ENCODE peak calls at places on chromosomes 5 and 9, in six cellular contexts. L is iPS-NIHi11, M is ELR, Q is lung microvascular endothelial cell, U is NCI-H1092, B is AG08395. I is an unnamed sample.

GRCh38 chr5:68683632-68684035 is 410.2 kb upstream of the SLC30A5 start:
- DNase-seq in Q (peak), L (peak), B (peak), U (no peak), M (peak), I (no peak)

GRCh38 chr5:130616161-130616560 is 548.9 kb downstream of the HINT1 start:
- DNase-seq in L (no peak), B (no peak), U (no peak), M (no peak), Q (no peak), I (no peak)

GRCh38 chr9:120393386-120394057 is 186.4 kb downstream of the CDK5RAP2 start:
- DNase-seq in B (peak), Q (peak), L (no peak), M (peak), U (no peak), I (no peak)

GRCh38 chr5:50807661-50808060 is 141.2 kb downstream of the PARP8 start:
- DNase-seq in B (no peak), M (no peak), L (no peak), Q (no peak), U (no peak), I (no peak)

GRCh38 chr9:93190656-93191353 is 6.9 kb downstream of the WNK2 start:
- DNase-seq in U (no peak), Q (no peak), L (no peak), M (no peak), B (no peak), I (no peak)

GRCh38 chr5:82419559-82420332 is 141.6 kb upstream of the RPS23 start:
- DNase-seq in L (no peak), M (no peak), U (no peak), Q (no peak), B (no peak), I (no peak)

GRCh38 chr5:74579215-74579614 is 61.3 kb downstream of the ENC1 start:
- DNase-seq in L (no peak), M (no peak), U (no peak), B (no peak), Q (no peak), I (no peak)

GRCh38 chr5:160262151-160262550 is 32.8 kb downstream of the FABP6 start:
- DNase-seq in U (no peak), Q (no peak), L (peak), B (no peak), M (no peak), I (peak)

GRCh38 chr9:110343537-110343936 is 5.9 kb upstream of the TXNDC8 start:
- DNase-seq in L (no peak), U (no peak), Q (no peak), B (no peak), M (no peak), I (no peak)

GRCh38 chr5:136457390-136458094 is 92.2 kb upstream of the TRPC7 start:
- DNase-seq in Q (no peak), M (no peak), L (no peak), U (peak), B (no peak), I (no peak)

GRCh38 chr5:175658299-175659145 is 651 bp downstream of the HRH2 start:
- DNase-seq in B (no peak), Q (no peak), L (peak), M (no peak), U (no peak), I (peak)

GRCh38 chr9:132077881-132078280 is 1.8 kb downstream of the MED27 start:
- DNase-seq in B (peak), M (no peak), L (no peak), Q (no peak), U (no peak), I (no peak)

GRCh38 chr5:1515921-1516571 is 7.7 kb downstream of the LPCAT1 start:
- DNase-seq in M (peak), Q (no peak), B (no peak), L (no peak), U (no peak), I (peak)

GRCh38 chr5:176538985-176539384 is 1.8 kb upstream of the RNF44 start:
- DNase-seq in B (no peak), U (no peak), L (no peak), Q (no peak), M (no peak), I (no peak)

GRCh38 chr5:62317810-62318209 is 11.8 kb downstream of the KIF2A start:
- DNase-seq in B (no peak), M (no peak), Q (no peak), L (no peak), U (no peak), I (no peak)